ENCODE peak calls at places on chromosomes 1 and 21, in seven cellular contexts. K is Panc1, Q is HL-60, O is heart right ventricle, G is foreskin keratinocyte, S is A549, U is mammary epithelial cell. B is an unnamed sample.

GRCh38 chr1:195336718-195337269 is 1271.4 kb downstream of the KCNT2 start:
- DNase-seq in S (no peak), G (no peak), Q (no peak), U (no peak), O (no peak), K (no peak), B (no peak)

GRCh38 chr1:83583351-83584014 is 415.4 kb downstream of the TTLL7 start:
- DNase-seq in K (no peak), Q (no peak), G (peak; percentile 15), U (no peak), S (peak; percentile 4), O (no peak), B (no peak)

GRCh38 chr1:56188216-56188615 is 391.1 kb downstream of the PLPP3 start:
- DNase-seq in K (no peak), S (no peak), U (no peak), Q (no peak), O (no peak), G (no peak), B (no peak)

GRCh38 chr1:205073511-205073910 is 10.7 kb downstream of the TMEM81 start:
- DNase-seq in Q (no peak), G (peak; percentile 3), S (no peak), K (no peak), O (no peak), U (peak; percentile 78), B (peak; percentile 62)

GRCh38 chr1:109161836-109162606 is 48.1 kb downstream of the ELAPOR1 start:
- DNase-seq in G (peak; percentile 86), U (peak; percentile 84), O (no peak), Q (peak; percentile 90), S (no peak), K (no peak), B (peak; percentile 55)

GRCh38 chr1:171754381-171754705 is 12.5 kb upstream of the VAMP4 start:
- DNase-seq in O (no peak), G (peak; percentile 90), Q (no peak), S (no peak), K (no peak), U (peak; percentile 75), B (peak; percentile 17)

GRCh38 chr1:199593475-199593874 is 434.0 kb upstream of the NR5A2 start:
- DNase-seq in O (no peak), S (no peak), U (no peak), K (no peak), G (no peak), Q (no peak), B (no peak)

GRCh38 chr1:247013391-247013790 is 5.5 kb upstream of the ZNF695 start:
- DNase-seq in S (no peak), G (no peak), Q (no peak), U (peak; percentile 36), K (no peak), O (no peak), B (peak; percentile 42)

GRCh38 chr21:26795866-26796329 is 49.3 kb downstream of the ADAMTS1 start:
- DNase-seq in K (no peak), Q (no peak), G (peak; percentile 77), S (peak; percentile 55), U (peak; percentile 73), O (peak; percentile 91), B (peak; percentile 67)

GRCh38 chr21:41674433-41674832 is 92.4 kb downstream of the RIPK4 start:
- DNase-seq in K (no peak), O (no peak), Q (peak; percentile 16), G (no peak), U (no peak), S (no peak), B (no peak)

DNA sequence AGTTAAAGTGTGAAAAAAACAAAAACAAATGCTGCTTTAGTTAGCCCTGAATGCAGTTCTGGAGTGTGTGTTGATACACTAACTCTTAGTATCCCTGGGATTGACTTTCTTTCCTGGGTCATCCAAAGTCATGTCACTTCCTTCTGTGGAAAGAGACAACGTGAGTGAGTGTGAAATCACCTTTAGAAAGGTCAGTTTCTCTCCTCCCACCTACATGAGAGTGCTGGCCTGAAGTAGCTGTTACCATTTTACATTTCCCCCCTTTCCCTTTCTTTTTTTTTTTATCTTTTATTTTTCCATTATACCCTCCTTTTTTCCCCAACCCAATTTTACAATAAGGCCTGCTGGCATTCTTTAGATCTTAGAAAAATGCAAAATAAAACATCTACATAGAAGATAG is 55.2 kb downstream of the CENPF start:
- DNase-seq in O (no peak), U (no peak), G (no peak), Q (no peak), K (no peak), S (no peak), B (no peak)
- TF ChIP-seq CTCF in O (no peak), U (no peak), G (no peak), Q (no peak), K (no peak), S (no peak), B (no peak)

GRCh38 chr1:91818713-91818975 is 67.3 kb downstream of the TGFBR3 start:
- DNase-seq in G (no peak), U (no peak), S (no peak), O (no peak), Q (no peak), K (no peak), B (no peak)
- H3K27ac ChIP-seq in G (no peak overlapping the region), U (no peak overlapping the region), S (no peak overlapping the region), O (no peak overlapping the region), Q (no peak overlapping the region), K (peak overlapping the region; percentile 17), B (no peak overlapping the region)

GRCh38 chr1:32470431-32470830 is 5.6 kb downstream of the ZBTB8B start:
- DNase-seq in K (no peak), S (no peak), G (no peak), U (no peak), Q (no peak), O (no peak), B (no peak)

GRCh38 chr1:32471695-32472362 is 7.0 kb downstream of the ZBTB8B start:
- DNase-seq in G (no peak), U (no peak), S (no peak), K (no peak), O (no peak), Q (no peak), B (no peak)

GRCh38 chr1:32468791-32469190 is 3.9 kb downstream of the ZBTB8B start:
- DNase-seq in U (no peak), O (no peak), S (no peak), K (no peak), Q (no peak), G (no peak), B (no peak)

GRCh38 chr1:32474954-32475353 is 10.1 kb downstream of the ZBTB8B start:
- DNase-seq in G (no peak), O (no peak), U (no peak), Q (no peak), K (no peak), S (no peak), B (no peak)

GRCh38 chr1:32470991-32471694 is 6.3 kb downstream of the ZBTB8B start:
- DNase-seq in G (no peak), S (no peak), U (no peak), Q (no peak), O (no peak), K (no peak), B (no peak)
- TF ChIP-seq CTCF in G (peak; percentile 38), S (no peak), U (peak; percentile 19), Q (no peak), O (peak; percentile 17), K (no peak), B (no peak)

DNA sequence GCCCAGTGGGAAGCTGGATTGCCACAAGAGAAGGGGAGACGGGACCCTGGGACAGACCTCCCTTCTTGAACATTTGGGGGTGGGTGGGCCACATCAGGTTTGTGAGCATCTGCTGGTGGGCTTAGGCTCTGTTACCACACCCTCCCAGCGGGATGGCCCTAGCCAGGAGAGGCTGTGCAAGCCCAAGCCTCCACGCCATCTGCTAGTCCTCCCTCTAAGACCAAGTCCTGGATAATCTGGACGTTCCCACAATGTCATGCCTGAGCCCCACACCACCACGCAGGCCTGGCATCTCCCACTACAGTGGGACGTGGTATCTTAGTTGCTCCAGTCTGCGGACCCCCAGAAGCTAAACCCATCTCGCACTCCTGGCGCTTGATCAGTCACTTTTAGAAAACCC is 3.7 kb upstream of the IBA57 start:
- DNase-seq in K (no peak), U (no peak), Q (no peak), O (no peak), S (no peak), G (no peak), B (no peak)
- H3K27ac ChIP-seq in K (no peak overlapping the region), U (peak overlapping the region; percentile 26), Q (no peak overlapping the region), O (peak overlapping the region; percentile 87), S (no peak overlapping the region), G (peak overlapping the region; percentile 83), B (peak overlapping the region; percentile 100)

B was measured in RWPE1.